ENCODE peak calls at places on chromosomes 2 and 18, in seven cellular contexts. X, A, C, O, F, Z and H are unnamed samples.

GRCh38 chr2:180196419-180196977 is 189.4 kb upstream of the CWC22 start:
- DNase-seq in Z (no peak), A (no peak), X (no peak), C (no peak), O (no peak), F (no peak), H (no peak)

GRCh38 chr2:119960821-119961220 is 52.1 kb upstream of the EPB41L5 start:
- DNase-seq in C (no peak), O (no peak), A (no peak), Z (peak; percentile 82), F (no peak), X (no peak), H (peak; percentile 42)

GRCh38 chr2:185208261-185208660 is 530.3 kb upstream of the FSIP2 start:
- DNase-seq in X (no peak), O (peak; percentile 75), Z (no peak), A (no peak), F (no peak), C (peak; percentile 77), H (no peak)

GRCh38 chr2:166181813-166182154 is 54.0 kb upstream of the SCN1A start:
- DNase-seq in F (no peak), X (no peak), A (no peak), Z (no peak), O (no peak), C (no peak), H (no peak)

GRCh38 chr2:128439231-128440086 is 120.8 kb upstream of the HS6ST1 start:
- DNase-seq in C (no peak), A (peak; percentile 30), Z (no peak), F (no peak), X (peak; percentile 74), O (no peak), H (no peak)

GRCh38 chr2:43484323-43484930 is 111.4 kb downstream of the THADA start:
- DNase-seq in C (peak; percentile 81), O (peak; percentile 82), Z (peak; percentile 85), F (no peak), A (no peak), X (no peak), H (peak; percentile 96)

GRCh38 chr2:122062506-122062905 is 307.1 kb downstream of the TSN start:
- DNase-seq in F (no peak), C (no peak), O (no peak), Z (no peak), A (no peak), X (no peak), H (no peak)

GRCh38 chr2:33673937-33674336 is 74.8 kb upstream of the FAM98A start:
- DNase-seq in X (no peak), A (no peak), F (no peak), C (no peak), O (no peak), Z (peak; percentile 25), H (peak; percentile 22)

GRCh38 chr2:15665067-15665942 is 73.6 kb downstream of the DDX1 start:
- DNase-seq in Z (no peak), F (no peak), C (no peak), X (no peak), O (peak; percentile 11), A (no peak), H (no peak)

GRCh38 chr2:150327546-150328495 is 159.6 kb downstream of the RND3 start:
- DNase-seq in C (peak; percentile 6), O (peak; percentile 96), X (no peak), Z (no peak), F (no peak), A (no peak), H (no peak)

GRCh38 chr2:190740449-190740848 is 91.6 kb downstream of the NAB1 start:
- DNase-seq in Z (no peak), O (no peak), X (no peak), A (no peak), F (no peak), C (no peak), H (no peak)

GRCh38 chr18:75638223-75638596 is 210.7 kb upstream of the SMIM21 start:
- DNase-seq in C (peak; percentile 44), A (no peak), F (no peak), Z (peak; percentile 80), X (no peak), O (no peak), H (peak; percentile 73)

DNA sequence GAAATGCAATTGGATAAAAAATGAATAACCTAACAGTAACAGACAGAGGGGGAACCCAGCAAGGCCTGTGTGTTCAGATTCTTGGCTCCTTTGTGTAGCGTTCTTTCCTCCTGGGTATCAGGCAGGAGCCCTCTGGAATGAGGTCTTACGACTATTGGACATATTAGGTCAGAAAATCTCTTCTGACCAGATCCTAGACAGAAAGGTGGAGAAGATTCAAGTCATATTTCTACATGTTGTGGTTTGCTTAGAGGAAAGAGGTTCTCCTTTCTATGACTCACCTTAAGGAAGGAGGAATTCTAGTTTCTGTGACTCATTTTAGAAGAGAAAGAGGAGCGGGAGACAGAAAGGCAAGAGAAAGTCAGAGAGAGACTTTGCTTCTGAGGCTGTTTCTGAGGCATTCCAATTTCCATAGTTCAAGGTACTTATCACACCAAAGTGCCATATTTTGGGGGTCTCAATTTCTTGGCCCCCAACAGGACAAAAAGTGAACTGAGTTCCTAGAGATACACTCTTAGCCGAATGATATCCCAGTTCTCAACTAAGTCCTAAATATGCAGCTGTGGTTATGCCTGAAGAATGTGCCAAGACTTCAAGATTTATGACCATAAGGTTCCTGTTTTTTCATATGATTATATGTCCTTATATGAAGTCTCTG is 618.6 kb downstream of the ZEB2 start:
- DNase-seq in A (no peak), Z (peak; percentile 91), X (no peak), O (no peak), C (no peak), F (no peak), H (peak; percentile 72)
- TF ChIP-seq CTCF in A (no peak), Z (no peak), X (no peak), O (no peak), C (peak; percentile 13), F (no peak), H (no peak)

DNA sequence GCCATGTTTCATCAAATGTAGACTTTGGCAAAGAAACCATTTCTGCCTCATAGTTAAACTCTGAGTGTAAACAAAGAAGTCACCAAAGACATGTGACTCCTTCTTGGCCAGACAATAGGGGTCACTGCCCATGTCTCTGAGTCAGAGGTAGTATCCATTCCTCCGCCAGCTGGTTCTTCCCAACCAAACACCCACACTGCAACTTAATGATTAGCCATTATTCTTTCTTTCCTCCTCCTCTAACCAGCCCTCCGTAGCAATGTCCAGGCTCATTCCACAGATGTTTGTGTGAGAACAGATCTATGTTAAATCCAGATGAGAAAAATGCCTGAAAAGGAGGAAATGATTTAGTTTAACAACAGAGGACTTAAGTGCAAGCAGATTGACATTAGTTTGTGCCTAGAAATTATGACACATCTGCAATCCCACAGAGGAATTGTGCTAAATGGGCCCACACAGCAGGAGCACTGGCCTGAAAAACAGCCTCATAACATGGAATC is 127.9 kb upstream of the SH3BP4 start:
- DNase-seq in A (no peak), C (no peak), F (no peak), Z (peak; percentile 98), O (peak; percentile 33), X (no peak), H (peak; percentile 99)
- H3K4me3 ChIP-seq in A (no peak overlapping the region), C (no peak overlapping the region), F (no peak overlapping the region), Z (no peak overlapping the region), O (no peak overlapping the region), X (no peak overlapping the region), H (no peak overlapping the region)

GRCh38 chr2:212249451-212249850 is 289.2 kb downstream of the ERBB4 start:
- DNase-seq in C (no peak), X (no peak), F (no peak), Z (peak; percentile 39), A (no peak), O (no peak), H (peak; percentile 65)
- TF ChIP-seq CTCF in C (peak; percentile 37), X (no peak), F (no peak), Z (peak; percentile 60), A (peak; percentile 23), O (peak; percentile 42), H (peak; percentile 54)

DNA sequence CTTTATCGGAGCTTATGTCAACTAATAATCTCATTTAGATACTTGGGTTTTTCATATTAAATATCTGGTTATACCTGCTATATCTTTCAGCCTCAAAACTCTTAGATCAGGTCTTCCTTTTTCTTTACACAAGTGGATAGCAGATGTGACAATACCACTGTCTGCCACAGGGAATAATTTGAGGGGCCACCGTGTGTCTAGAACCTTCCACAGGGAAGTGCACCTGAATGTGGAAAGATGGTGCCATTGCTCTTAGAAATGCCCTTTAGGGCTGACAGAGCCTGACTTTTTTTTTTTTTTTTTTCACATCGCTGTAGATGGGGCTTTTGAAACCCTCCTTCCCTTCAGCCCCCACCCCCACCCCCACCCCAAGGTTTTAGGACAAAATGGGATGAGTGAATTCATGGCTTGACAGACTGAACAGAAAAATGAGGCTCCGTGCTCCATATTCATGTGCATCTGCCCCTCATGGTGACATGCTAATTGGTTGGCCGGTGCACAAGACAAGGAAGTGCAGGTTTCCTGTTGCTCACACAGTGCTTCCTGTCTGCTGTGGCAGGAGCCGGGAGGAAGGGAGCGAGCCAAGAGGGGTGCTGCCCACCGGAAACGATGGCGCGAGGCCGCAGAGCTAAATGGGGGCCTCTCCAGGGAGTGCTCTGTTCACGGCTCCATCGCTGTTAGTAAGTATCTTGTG is 246.0 kb downstream of the LDLRAD4 start:
- DNase-seq in C (no peak), F (peak; percentile 33), X (no peak), O (no peak), Z (no peak), A (peak; percentile 48), H (no peak)
- H3K4me3 ChIP-seq in C (no peak overlapping the region), F (peak overlapping the region; percentile 73), X (peak overlapping the region; percentile 1), O (no peak overlapping the region), Z (no peak overlapping the region), A (peak overlapping the region; percentile 35), H (no peak overlapping the region)

GRCh38 chr18:42341423-42341822 is 386.4 kb downstream of the PIK3C3 start:
- DNase-seq in Z (no peak), A (no peak), C (no peak), F (no peak), X (no peak), O (no peak), H (no peak)
- TF ChIP-seq CTCF in Z (no peak), A (no peak), C (no peak), F (no peak), X (no peak), O (no peak), H (no peak)

GRCh38 chr2:10564876-10565425 is 116.8 kb upstream of the ODC1 start:
- DNase-seq in A (no peak), X (no peak), C (no peak), Z (no peak), F (no peak), O (no peak), H (no peak)
- H3K4me3 ChIP-seq in A (no peak overlapping the region), X (no peak overlapping the region), C (no peak overlapping the region), Z (no peak overlapping the region), F (no peak overlapping the region), O (no peak overlapping the region), H (no peak overlapping the region)

GRCh38 chr18:78903436-78904178 is 76.0 kb upstream of the SALL3 start:
- DNase-seq in A (no peak), Z (no peak), C (no peak), F (no peak), O (no peak), X (no peak), H (no peak)
- TF ChIP-seq CTCF in A (no peak), Z (no peak), C (no peak), F (no peak), O (no peak), X (no peak), H (no peak)